ENCODE peak calls at places on chromosome X, in eight cellular contexts. T is GM10248, P is cardiac fibroblast, R is BJ, I is neural crest cell, F is AG09309, Z is ovary, W is fibroblast of lung. V is an unnamed sample.

GRCh38 chrX:106999002-106999975 is 723 bp downstream of the MORC4 start:
- DNase-seq in I (peak; percentile 26), Z (peak; percentile 63), T (peak; percentile 7), R (no peak), P (peak; percentile 62), W (peak; percentile 56), F (no peak), V (no peak)

GRCh38 chrX:74924449-74925209 is 623 bp downstream of the NEXMIF start:
- DNase-seq in I (peak; percentile 37), R (no peak), T (peak; percentile 39), F (no peak), P (peak; percentile 9), W (peak; percentile 7), Z (peak; percentile 60), V (no peak)

GRCh38 chrX:31123335-31123734 is 51.5 kb upstream of the FTHL17 start:
- DNase-seq in R (no peak), F (no peak), T (no peak), W (no peak), Z (no peak), I (no peak), P (no peak), V (no peak)

GRCh38 chrX:111467896-111468295 is 43.5 kb upstream of the SERTM2 start:
- DNase-seq in W (no peak), Z (no peak), P (no peak), T (no peak), F (no peak), I (no peak), R (no peak), V (no peak)

GRCh38 chrX:103356023-103356798 is at the start of gene TCEAL9:
- DNase-seq in P (peak; percentile 81), T (no peak), I (peak; percentile 19), W (peak; percentile 80), R (no peak), F (peak; percentile 21), Z (peak; percentile 80), V (no peak)

GRCh38 chrX:20663287-20663686 is 396.6 kb upstream of the RPS6KA3 start:
- DNase-seq in T (no peak), P (no peak), R (no peak), F (no peak), I (no peak), W (no peak), Z (no peak), V (no peak)

GRCh38 chrX:136580316-136580715 is 48.3 kb downstream of the VGLL1 start:
- DNase-seq in F (no peak), W (no peak), P (no peak), Z (no peak), I (no peak), T (no peak), R (no peak), V (no peak)

GRCh38 chrX:30812326-30812725 is 76.7 kb downstream of the TAB3 start:
- DNase-seq in R (no peak), F (no peak), I (no peak), P (no peak), W (no peak), Z (no peak), T (peak; percentile 6), V (no peak)

GRCh38 chrX:38768079-38768478 is 33.2 kb upstream of the MID1IP1 start:
- DNase-seq in R (no peak), Z (no peak), F (no peak), P (peak; percentile 56), I (no peak), T (peak; percentile 10), W (peak; percentile 10), V (no peak)

GRCh38 chrX:20523626-20524312 is 257.1 kb upstream of the RPS6KA3 start:
- DNase-seq in Z (no peak), I (no peak), T (no peak), R (no peak), W (no peak), F (no peak), P (no peak), V (no peak)

GRCh38 chrX:115892787-115893671 is 277.5 kb upstream of the AGTR2 start:
- DNase-seq in R (no peak), I (no peak), F (peak; percentile 35), W (peak; percentile 48), P (peak; percentile 28), Z (peak; percentile 75), T (no peak), V (no peak)

GRCh38 chrX:84162401-84162800 is 25.6 kb downstream of the RPS6KA6 start:
- DNase-seq in P (no peak), I (no peak), F (no peak), Z (no peak), T (no peak), W (no peak), R (no peak), V (no peak)

GRCh38 chrX:46831620-46832327 is 5.1 kb upstream of the RP2 start:
- DNase-seq in P (peak; percentile 66), R (no peak), W (peak; percentile 59), Z (no peak), I (no peak), F (no peak), T (no peak), V (no peak)

GRCh38 chrX:47579537-47579936 is 2.7 kb upstream of the TIMP1 start:
- DNase-seq in F (no peak), Z (no peak), T (peak; percentile 53), I (no peak), P (peak; percentile 91), W (peak; percentile 78), R (no peak), V (no peak)

GRCh38 chrX:53265771-53266170 is 15.6 kb downstream of the IQSEC2 start:
- DNase-seq in R (peak; percentile 66), I (no peak), F (peak; percentile 64), P (peak; percentile 84), T (no peak), W (peak; percentile 43), Z (no peak), V (no peak)

GRCh38 chrX:115625577-115626301 is 64.8 kb downstream of the PLS3 start:
- DNase-seq in P (peak; percentile 53), T (no peak), W (peak; percentile 82), F (peak; percentile 10), Z (no peak), I (no peak), R (no peak), V (no peak)

GRCh38 chrX:29940750-29941149 is 274.6 kb upstream of the MAGEB2 start:
- DNase-seq in Z (no peak), W (no peak), T (no peak), F (no peak), I (no peak), R (no peak), P (no peak), V (no peak)

GRCh38 chrX:114959729-114960128 is 57.7 kb downstream of the IL13RA2 start:
- DNase-seq in P (peak; percentile 35), I (no peak), F (no peak), W (peak; percentile 8), T (no peak), R (no peak), Z (no peak), V (no peak)

GRCh38 chrX:16433021-16433420 is 216.9 kb upstream of the S100G start:
- DNase-seq in I (no peak), R (no peak), F (no peak), W (no peak), T (no peak), Z (no peak), P (no peak), V (no peak)

GRCh38 chrX:3160771-3161170 is 119.5 kb downstream of the ARSF start:
- DNase-seq in Z (no peak), R (no peak), I (no peak), T (no peak), W (no peak), P (no peak), F (no peak), V (no peak)

GRCh38 chrX:74049126-74049525 is 254.9 kb upstream of the ZCCHC13 start:
- DNase-seq in R (no peak), T (no peak), F (no peak), Z (no peak), P (no peak), W (no peak), I (no peak), V (no peak)

GRCh38 chrX:136725446-136726104 is 55.2 kb downstream of the ARHGEF6 start:
- DNase-seq in Z (no peak), T (no peak), I (no peak), F (peak; percentile 31), P (peak; percentile 75), W (peak; percentile 68), R (no peak), V (peak; percentile 37)

GRCh38 chrX:140034916-140035315 is 69.6 kb upstream of the CXorf66 start:
- DNase-seq in T (no peak), Z (no peak), F (no peak), R (no peak), I (no peak), P (no peak), W (no peak), V (no peak)
- TF ChIP-seq CTCF in T (no peak), Z (no peak), F (no peak), R (peak; percentile 15), I (peak; percentile 68), P (no peak), W (no peak), V (no peak)

DNA sequence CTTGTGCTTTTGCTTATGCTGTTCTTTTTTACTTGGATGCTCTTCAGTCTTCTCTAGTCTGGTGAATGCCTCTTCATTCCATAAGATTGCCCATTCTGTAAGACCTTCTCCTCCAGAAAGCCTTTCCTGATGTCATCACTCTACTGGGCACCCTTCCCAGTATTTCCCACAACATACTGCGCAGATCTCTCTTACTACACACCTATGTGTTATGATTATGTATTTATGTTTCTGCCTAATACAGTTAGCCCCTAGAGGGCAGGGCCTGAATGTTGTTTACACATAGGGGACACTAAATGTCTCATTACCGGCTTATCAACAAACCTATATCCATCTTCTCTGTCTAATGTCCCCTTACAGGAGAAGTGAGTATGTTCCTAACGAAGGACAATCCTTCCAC is 21.1 kb downstream of the AIFM1 start:
- DNase-seq in F (no peak), I (no peak), R (no peak), T (no peak), W (peak; percentile 52), P (peak; percentile 76), Z (no peak), V (no peak)
- TF ChIP-seq CTCF in F (no peak), I (no peak), R (peak; percentile 5), T (no peak), W (no peak), P (peak; percentile 35), Z (no peak), V (no peak)

GRCh38 chrX:119880076-119880475 is 8.4 kb downstream of the NDUFA1 start:
- DNase-seq in F (no peak), Z (no peak), I (no peak), T (no peak), W (no peak), R (no peak), P (peak; percentile 28), V (no peak)
- TF ChIP-seq CTCF in F (no peak), Z (no peak), I (no peak), T (no peak), W (no peak), R (no peak), P (no peak), V (no peak)

DNA sequence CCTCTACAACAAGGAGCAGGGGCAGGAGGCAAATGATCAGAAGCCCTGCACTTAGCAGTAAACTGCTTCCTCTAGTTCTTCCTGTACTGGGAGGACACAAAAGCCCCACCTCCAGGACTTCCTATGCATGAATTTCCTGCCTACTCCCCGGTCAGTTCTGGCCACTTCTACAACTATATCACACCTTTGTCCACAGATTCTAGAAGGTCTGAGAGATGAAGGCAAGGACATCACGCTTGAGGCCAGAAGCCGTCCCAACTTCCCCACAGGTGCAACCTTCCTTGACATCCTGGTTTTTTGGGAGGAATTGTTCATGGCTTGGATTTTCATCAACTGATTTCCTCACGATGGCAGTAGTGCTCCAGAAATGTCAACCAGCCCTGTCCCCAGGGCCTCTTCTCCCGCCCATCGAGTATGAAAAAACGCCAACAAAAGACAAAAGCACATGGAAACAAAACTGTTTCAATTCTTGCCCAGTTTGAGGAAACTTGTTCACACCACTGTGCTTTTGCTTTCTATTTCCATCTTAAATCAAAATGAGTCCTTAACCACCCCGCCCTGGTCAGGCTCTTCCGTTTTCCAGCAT is 206.5 kb upstream of the STK26 start:
- DNase-seq in F (peak; percentile 71), Z (peak; percentile 66), W (peak; percentile 58), T (peak; percentile 40), I (no peak), P (no peak), R (no peak), V (no peak)
- TF ChIP-seq CTCF in F (peak; percentile 54), Z (peak; percentile 55), W (no peak), T (peak; percentile 10), I (no peak), P (no peak), R (peak; percentile 1), V (no peak)

V was measured in AG04449.